ENCODE peak calls at places on chromosome 7, in ten cellular contexts. W is activated CD4-positive, alpha-beta T cell treated with anti-CD3 and anti-CD28 coated beads, Interleukin-2, amount 50 U/mL, for 48 hours; G is stimulated activated naive CD8-positive, alpha-beta T cell treated with anti-CD3 and anti-CD28 coated beads, Interleukin-15, amount 100 ng/mL, for 72 hours; H is hepatocyte; K is activated CD8-positive, alpha-beta memory T cell treated with anti-CD3 and anti-CD28 coated beads for 4 hours; Q is A549; N is NCI-H1092; V is T-cell; Y is ACHN; C is naive thymus-derived CD4-positive, alpha-beta T cell. S is an unnamed sample.

GRCh38 chr7:134502463-134502862 is 24.9 kb upstream of the AKR1B10 start:
- DNase-seq in W (no peak), G (no peak), H (no peak), K (no peak), Q (no peak), N (no peak), V (no peak), Y (no peak), C (no peak), S (no peak)

GRCh38 chr7:35505031-35505430 is 189.9 kb downstream of the HERPUD2 start:
- DNase-seq in W (no peak), G (no peak), H (no peak), K (no peak), Q (no peak), N (peak), V (no peak), Y (no peak), C (no peak), S (no peak)

GRCh38 chr7:153604-154003 is 38.8 kb upstream of the FAM20C start:
- DNase-seq in W (no peak), G (no peak), H (no peak), K (no peak), Q (no peak), N (no peak), V (no peak), Y (no peak), C (no peak), S (no peak)

GRCh38 chr7:26298432-26299058 is 6.9 kb downstream of the SNX10 start:
- DNase-seq in W (no peak), G (no peak), H (no peak), K (no peak), Q (no peak), N (no peak), V (no peak), Y (no peak), C (no peak), S (no peak)

GRCh38 chr7:1555813-1556540 is at the start of gene TMEM184A:
- DNase-seq in W (peak), G (peak), H (peak), K (no peak), Q (peak), N (peak), V (peak), Y (peak), C (peak), S (peak)

GRCh38 chr7:98923512-98923911 is 45.2 kb downstream of the TRRAP start:
- DNase-seq in W (no peak), G (no peak), H (no peak), K (no peak), Q (no peak), N (no peak), V (no peak), Y (no peak), C (no peak), S (no peak)

GRCh38 chr7:44333971-44334733 is 8.8 kb upstream of the CAMK2B start:
- DNase-seq in W (no peak), G (no peak), H (no peak), K (no peak), Q (no peak), N (no peak), V (no peak), Y (no peak), C (no peak), S (no peak)

GRCh38 chr7:6430271-6430940 is 17.3 kb downstream of the DAGLB start:
- DNase-seq in W (no peak), G (no peak), H (no peak), K (no peak), Q (no peak), N (no peak), V (no peak), Y (peak), C (no peak), S (peak)

GRCh38 chr7:155804897-155805825 is 7.1 kb downstream of the SHH start:
- DNase-seq in W (peak), G (peak), H (peak), K (no peak), Q (peak), N (peak), V (peak), Y (no peak), C (peak), S (peak)

GRCh38 chr7:136877990-136878389 is 9.5 kb downstream of the CHRM2 start:
- DNase-seq in W (no peak), G (no peak), H (no peak), K (no peak), Q (no peak), N (no peak), V (no peak), Y (no peak), C (no peak), S (no peak)